ENCODE peak calls at places on chromosomes 4 and X, in six cellular contexts. T is IMR-90, N is mesenchymal stem cell, A is H1, P is H9, L is mesendoderm. M is an unnamed sample.

GRCh38 chr4:84697615-84698201 is 114.8 kb downstream of the CDS1 start:
- DNase-seq in T (peak; percentile 26), N (peak; percentile 24), A (no peak), P (no peak), L (no peak), M (no peak)

GRCh38 chr4:3124070-3124767 is 49.7 kb downstream of the HTT start:
- DNase-seq in T (no peak), N (peak; percentile 68), A (no peak), P (no peak), L (no peak), M (no peak)

GRCh38 chr4:120731561-120731960 is 191.0 kb downstream of the PRDM5 start:
- DNase-seq in T (peak; percentile 18), N (peak; percentile 5), A (no peak), P (no peak), L (peak; percentile 86), M (no peak)

GRCh38 chrX:12370444-12371089 is 232.3 kb downstream of the FRMPD4 start:
- DNase-seq in T (peak; percentile 94), N (peak; percentile 43), A (no peak), P (no peak), L (peak; percentile 0), M (no peak)

GRCh38 chr4:68375667-68376559 is 26.0 kb upstream of the YTHDC1 start:
- DNase-seq in T (peak; percentile 64), N (peak; percentile 67), A (peak; percentile 66), P (peak; percentile 68), L (peak; percentile 82), M (peak; percentile 29)

GRCh38 chrX:152445926-152446325 is 5.2 kb downstream of the GABRA3 start:
- DNase-seq in T (no peak), N (no peak), A (no peak), P (no peak), L (peak; percentile 19), M (no peak)

GRCh38 chrX:47648376-47648775 is 2.0 kb downstream of the ELK1 start:
- DNase-seq in T (peak; percentile 67), N (no peak), A (no peak), P (no peak), L (no peak), M (no peak)

GRCh38 chrX:129678881-129679195 is 24.1 kb upstream of the APLN start:
- DNase-seq in T (no peak), N (no peak), A (no peak), P (no peak), L (no peak), M (no peak)

GRCh38 chrX:37995428-37995827 is 10.9 kb upstream of the SYTL5 start:
- DNase-seq in T (no peak), N (no peak), A (no peak), P (no peak), L (peak; percentile 41), M (no peak)

GRCh38 chr4:81818385-81818784 is 346.7 kb upstream of the RASGEF1B start:
- DNase-seq in T (no peak), N (no peak), A (no peak), P (no peak), L (no peak), M (no peak)

GRCh38 chr4:55345980-55346850 is at the start of gene SRD5A3:
- DNase-seq in T (peak; percentile 71), N (peak; percentile 82), A (peak; percentile 95), P (peak; percentile 79), L (peak; percentile 86), M (peak; percentile 79)
- H3K4ac ChIP-seq in T (peak within 1 kb of the TSS; percentile 82), N (peak within 1 kb of the TSS; percentile 53), A (peak within 1 kb of the TSS; percentile 93), P (no peak within 1 kb of the TSS), L (peak within 1 kb of the TSS; percentile 82), M (peak within 1 kb of the TSS; percentile 53)

DNA sequence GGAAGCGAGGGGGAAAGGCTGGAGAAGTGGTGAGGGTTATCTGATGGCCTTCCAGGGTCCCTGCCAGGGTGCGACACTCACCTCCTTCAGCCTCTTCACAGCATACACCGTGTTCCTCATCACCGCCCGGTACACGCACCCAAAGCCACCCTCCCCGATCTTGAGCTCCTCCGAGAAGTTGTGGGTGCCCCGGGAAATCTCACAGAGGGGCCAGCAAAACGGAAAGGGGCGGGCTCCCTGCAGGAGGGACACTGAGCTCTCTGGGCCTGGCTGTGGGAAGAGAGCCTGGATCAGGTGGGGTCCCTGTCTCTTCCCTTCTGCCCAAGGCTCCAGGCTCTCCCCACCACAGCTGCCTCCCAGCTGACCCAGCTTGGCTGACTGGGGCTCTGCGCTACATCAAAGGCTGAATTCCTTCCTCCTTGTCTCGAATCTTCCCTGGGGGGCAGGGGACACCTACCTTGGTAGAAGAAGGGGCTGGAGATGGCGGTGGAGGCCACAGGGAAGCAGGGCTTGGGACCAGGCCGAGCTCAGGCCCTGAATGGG is 1.1 kb downstream of the IRAK1 start:
- DNase-seq in T (no peak), N (no peak), A (no peak), P (no peak), L (no peak), M (no peak)
- H3K4ac ChIP-seq in T (peak overlapping the region; percentile 78), N (peak overlapping the region; percentile 54), A (no peak overlapping the region), P (no peak overlapping the region), L (peak overlapping the region; percentile 99), M (no peak overlapping the region)

GRCh38 chrX:153725832-153726285 is 1.2 kb downstream of the ABCD1 start:
- DNase-seq in T (no peak), N (no peak), A (no peak), P (no peak), L (no peak), M (no peak)

GRCh38 chrX:153723351-153724251 is 586 bp downstream of the BCAP31 start:
- DNase-seq in T (peak; percentile 37), N (peak; percentile 61), A (peak; percentile 63), P (peak; percentile 50), L (peak; percentile 67), M (peak; percentile 42)

GRCh38 chrX:153724252-153725038 is at the start of the genes ABCD1 and BCAP31:
- DNase-seq in T (peak; percentile 78), N (peak; percentile 89), A (peak; percentile 87), P (peak; percentile 84), L (peak; percentile 92), M (peak; percentile 84)

GRCh38 chrX:153726286-153727107 is 1.8 kb downstream of the ABCD1 start:
- DNase-seq in T (peak; percentile 52), N (peak; percentile 77), A (peak; percentile 72), P (peak; percentile 82), L (peak; percentile 96), M (peak; percentile 68)

GRCh38 chrX:153725039-153725831 is 579 bp downstream of the ABCD1 start:
- DNase-seq in T (no peak), N (no peak), A (peak; percentile 49), P (no peak), L (peak; percentile 51), M (no peak)
- H3K4ac ChIP-seq in T (peak overlapping the region; percentile 65), N (peak overlapping the region; percentile 94), A (no peak overlapping the region), P (no peak overlapping the region), L (peak overlapping the region; percentile 98), M (no peak overlapping the region)

DNA sequence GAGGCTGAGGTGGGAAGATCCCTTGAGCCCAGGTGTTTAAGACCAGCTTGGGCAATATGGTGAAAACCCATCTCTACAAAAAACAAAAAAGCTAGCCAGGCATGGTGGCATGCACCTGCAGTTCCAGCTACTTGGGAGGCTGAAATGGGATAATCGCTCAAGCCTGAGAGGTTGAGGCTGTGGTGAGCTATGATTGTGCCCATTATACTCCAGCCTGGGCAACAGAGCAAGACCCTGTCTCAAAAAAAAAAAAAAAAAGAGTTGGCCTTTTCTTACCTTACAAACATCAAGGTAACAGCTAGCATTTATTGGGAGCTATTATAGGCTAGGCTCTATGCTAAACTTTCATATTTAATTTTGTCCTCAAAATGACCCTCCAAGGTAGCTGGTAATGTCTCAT is 43.4 kb downstream of the PTTG2 start:
- DNase-seq in T (no peak), N (no peak), A (no peak), P (no peak), L (no peak), M (no peak)
- H3K4ac ChIP-seq in T (no peak overlapping the region), N (no peak overlapping the region), A (no peak overlapping the region), P (no peak overlapping the region), L (no peak overlapping the region), M (no peak overlapping the region)

GRCh38 chrX:103356023-103356798 is at the start of gene TCEAL9:
- DNase-seq in T (peak; percentile 83), N (peak; percentile 84), A (no peak), P (peak; percentile 78), L (peak; percentile 82), M (no peak)
- H3K4ac ChIP-seq in T (peak within 1 kb of the TSS; percentile 91), N (no peak within 1 kb of the TSS), A (no peak within 1 kb of the TSS), P (no peak within 1 kb of the TSS), L (peak within 1 kb of the TSS; percentile 85), M (no peak within 1 kb of the TSS)

GRCh38 chrX:94901849-94902248 is 1227.8 kb downstream of the FAM133A start:
- DNase-seq in T (no peak), N (no peak), A (no peak), P (no peak), L (no peak), M (no peak)
- H3K4ac ChIP-seq in T (no peak overlapping the region), N (no peak overlapping the region), A (no peak overlapping the region), P (no peak overlapping the region), L (no peak overlapping the region), M (no peak overlapping the region)

GRCh38 chrX:41084360-41085104 is 713 bp upstream of the USP9X start:
- DNase-seq in T (peak; percentile 96), N (peak; percentile 96), A (peak; percentile 96), P (peak; percentile 99), L (peak; percentile 97), M (peak; percentile 94)
- H3K4ac ChIP-seq in T (peak overlapping the region; percentile 96), N (peak overlapping the region; percentile 94), A (peak overlapping the region; percentile 99), P (peak overlapping the region; percentile 70), L (peak overlapping the region; percentile 62), M (no peak overlapping the region)

GRCh38 chr4:60923075-60923474 is 277.1 kb upstream of the ADGRL3 start:
- DNase-seq in T (no peak), N (no peak), A (no peak), P (no peak), L (peak; percentile 28), M (no peak)

DNA sequence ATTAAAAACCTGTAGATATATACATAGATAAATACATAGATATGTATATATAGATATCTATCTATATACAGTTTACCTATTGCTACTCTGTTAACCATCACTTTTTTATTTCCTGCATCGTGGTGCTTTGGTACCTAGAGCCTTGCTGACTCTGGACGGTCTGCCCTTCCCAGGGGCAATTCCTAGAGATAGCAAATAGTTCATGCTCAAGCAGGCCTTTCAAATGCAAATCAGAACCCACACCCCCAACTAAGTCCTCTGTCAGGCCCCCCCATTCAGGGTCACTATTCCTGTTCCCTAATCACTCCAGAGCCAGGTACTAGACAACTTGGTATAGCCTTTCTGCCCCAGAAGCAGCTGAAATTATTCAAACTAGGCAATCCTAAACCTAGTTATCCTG is 273.5 kb upstream of the ADGRL3 start:
- DNase-seq in T (no peak), N (no peak), A (no peak), P (no peak), L (no peak), M (no peak)
- H3K4ac ChIP-seq in T (no peak overlapping the region), N (no peak overlapping the region), A (no peak overlapping the region), P (no peak overlapping the region), L (no peak overlapping the region), M (no peak overlapping the region)

M was measured in neuronal stem cell.